ENCODE peak calls at places on chromosomes 11 and 22, in four cellular contexts. One of them, this sample, is unnamed.

GRCh38 chr11:45392621-45393183 is 106.6 kb upstream of the SYT13 start:
- DNase-seq in A549: no peak
- DNase-seq in K562: no peak
- DNase-seq in HepG2: no peak
- DNase-seq in this sample: no peak

GRCh38 chr11:46125284-46125683 is 4.0 kb upstream of the PHF21A start:
- DNase-seq in A549: no peak
- DNase-seq in K562: no peak
- DNase-seq in HepG2: no peak
- DNase-seq in this sample: no peak

GRCh38 chr11:8090756-8091155 is 9.7 kb downstream of the TUB start:
- DNase-seq in A549: no peak
- DNase-seq in K562: peak
- DNase-seq in HepG2: peak
- DNase-seq in this sample: no peak

GRCh38 chr11:37371346-37371970 is 773.4 kb upstream of the RAG2 start:
- DNase-seq in A549: no peak
- DNase-seq in K562: no peak
- DNase-seq in HepG2: no peak
- DNase-seq in this sample: no peak

GRCh38 chr11:134574947-134575346 is 162.9 kb upstream of the B3GAT1 start:
- DNase-seq in A549: no peak
- DNase-seq in K562: no peak
- DNase-seq in HepG2: no peak
- DNase-seq in this sample: no peak

GRCh38 chr22:28955817-28956216 is 72.4 kb downstream of the ZNRF3 start:
- DNase-seq in A549: no peak
- DNase-seq in K562: no peak
- DNase-seq in HepG2: no peak
- DNase-seq in this sample: peak

GRCh38 chr22:28594076-28594783 is 85.4 kb downstream of the TTC28 start:
- DNase-seq in A549: no peak
- DNase-seq in K562: no peak
- DNase-seq in HepG2: no peak
- DNase-seq in this sample: no peak

GRCh38 chr11:130166457-130166784 is 6.8 kb downstream of the ST14 start:
- DNase-seq in A549: peak
- DNase-seq in K562: peak
- DNase-seq in HepG2: peak
- DNase-seq in this sample: no peak

GRCh38 chr11:105670811-105671210 is 60.9 kb downstream of the GRIA4 start:
- DNase-seq in A549: no peak
- DNase-seq in K562: no peak
- DNase-seq in HepG2: no peak
- DNase-seq in this sample: no peak

GRCh38 chr11:77819921-77820564 is 479 bp downstream of the RSF1 start:
- DNase-seq in A549: peak
- DNase-seq in K562: peak
- DNase-seq in HepG2: peak
- DNase-seq in this sample: no peak

GRCh38 chr11:82733444-82734119 is at the start of gene FAM181B:
- DNase-seq in A549: peak
- DNase-seq in K562: peak
- DNase-seq in HepG2: no peak
- DNase-seq in this sample: no peak

GRCh38 chr22:28829358-28830181 is 29.2 kb upstream of the XBP1 start:
- DNase-seq in A549: peak
- DNase-seq in K562: peak
- DNase-seq in HepG2: peak
- DNase-seq in this sample: no peak

GRCh38 chr22:37330200-37331033 is 48.1 kb downstream of the CYTH4 start:
- DNase-seq in A549: peak
- DNase-seq in K562: peak
- DNase-seq in HepG2: peak
- DNase-seq in this sample: no peak

GRCh38 chr11:33294797-33295196 is 37.6 kb downstream of the HIPK3 start:
- DNase-seq in A549: no peak
- DNase-seq in K562: no peak
- DNase-seq in HepG2: no peak
- DNase-seq in this sample: no peak

GRCh38 chr11:71298016-71298550 is 45.7 kb upstream of the SHANK2 start:
- DNase-seq in A549: no peak
- DNase-seq in K562: no peak
- DNase-seq in HepG2: no peak
- DNase-seq in this sample: no peak

GRCh38 chr11:78061088-78061920 is 2.4 kb upstream of the THRSP start:
- DNase-seq in A549: no peak
- DNase-seq in K562: no peak
- DNase-seq in HepG2: peak
- DNase-seq in this sample: no peak

GRCh38 chr11:73995247-73995646 is 12.6 kb upstream of the UCP2 start:
- DNase-seq in A549: no peak
- DNase-seq in K562: no peak
- DNase-seq in HepG2: no peak
- DNase-seq in this sample: no peak

GRCh38 chr11:126716456-126717083 is 284.0 kb downstream of the KIRREL3 start:
- DNase-seq in A549: peak
- DNase-seq in K562: peak
- DNase-seq in HepG2: peak
- DNase-seq in this sample: no peak

GRCh38 chr11:76788661-76789442 is 5.7 kb downstream of the TSKU start:
- DNase-seq in A549: no peak
- DNase-seq in K562: no peak
- DNase-seq in HepG2: peak
- DNase-seq in this sample: no peak

GRCh38 chr22:24540470-24540869 is 14.5 kb downstream of the GUCD1 start:
- DNase-seq in A549: no peak
- DNase-seq in K562: no peak
- DNase-seq in HepG2: no peak
- DNase-seq in this sample: no peak

GRCh38 chr11:62579252-62579651 is 5.6 kb upstream of the EEF1G start:
- DNase-seq in A549: no peak
- DNase-seq in K562: no peak
- DNase-seq in HepG2: no peak
- DNase-seq in this sample: no peak

GRCh38 chr11:103844327-103845215 is 191.9 kb upstream of the DDI1 start:
- DNase-seq in A549: no peak
- DNase-seq in K562: no peak
- DNase-seq in HepG2: no peak
- DNase-seq in this sample: peak

GRCh38 chr11:119218141-119218878 is 12.2 kb downstream of the CBL start:
- DNase-seq in A549: peak
- DNase-seq in K562: peak
- DNase-seq in HepG2: no peak
- DNase-seq in this sample: no peak

GRCh38 chr11:91394718-91395414 is 829.8 kb upstream of the FAT3 start:
- DNase-seq in A549: no peak
- DNase-seq in K562: no peak
- DNase-seq in HepG2: peak
- DNase-seq in this sample: no peak

GRCh38 chr22:17772963-17773605 is 1.2 kb downstream of the BID start:
- DNase-seq in A549: no peak
- DNase-seq in K562: peak
- DNase-seq in HepG2: no peak
- DNase-seq in this sample: no peak

GRCh38 chr11:8109675-8110074 is 28.7 kb downstream of the TUB start:
- DNase-seq in A549: no peak
- DNase-seq in K562: no peak
- DNase-seq in HepG2: no peak
- DNase-seq in this sample: no peak

GRCh38 chr11:99693941-99694492 is 673.3 kb downstream of the CNTN5 start:
- DNase-seq in A549: peak
- DNase-seq in K562: no peak
- DNase-seq in HepG2: peak
- DNase-seq in this sample: no peak

GRCh38 chr11:122754553-122755322 is 83.6 kb upstream of the CRTAM start:
- DNase-seq in A549: no peak
- DNase-seq in K562: peak
- DNase-seq in HepG2: peak
- DNase-seq in this sample: no peak

GRCh38 chr22:37237371-37238268 is 6.4 kb downstream of the RAC2 start:
- DNase-seq in A549: no peak
- DNase-seq in K562: no peak
- DNase-seq in HepG2: no peak
- DNase-seq in this sample: no peak

GRCh38 chr11:63553759-63554158 is 9.4 kb downstream of the PLAAT2 start:
- DNase-seq in A549: no peak
- DNase-seq in K562: no peak
- DNase-seq in HepG2: no peak
- DNase-seq in this sample: no peak

GRCh38 chr22:37640591-37641250 is 1.3 kb downstream of the SH3BP1 start:
- DNase-seq in A549: no peak
- DNase-seq in K562: no peak
- DNase-seq in HepG2: no peak
- DNase-seq in this sample: no peak

GRCh38 chr11:96781082-96781481 is 391.3 kb downstream of the JRKL start:
- DNase-seq in A549: no peak
- DNase-seq in K562: no peak
- DNase-seq in HepG2: no peak
- DNase-seq in this sample: no peak

GRCh38 chr11:73528420-73528819 is 69.5 kb downstream of the FAM168A start:
- DNase-seq in A549: no peak
- DNase-seq in K562: no peak
- DNase-seq in HepG2: no peak
- DNase-seq in this sample: no peak

GRCh38 chr11:134678152-134678551 is 266.1 kb upstream of the B3GAT1 start:
- DNase-seq in A549: no peak
- DNase-seq in K562: no peak
- DNase-seq in HepG2: no peak
- DNase-seq in this sample: no peak

GRCh38 chr11:76120513-76121081 is 85.7 kb downstream of the WNT11 start:
- DNase-seq in A549: no peak
- DNase-seq in K562: no peak
- DNase-seq in HepG2: no peak
- DNase-seq in this sample: no peak

GRCh38 chr11:19790831-19791552 is 78.4 kb downstream of the NAV2 start:
- DNase-seq in A549: no peak
- DNase-seq in K562: no peak
- DNase-seq in HepG2: no peak
- DNase-seq in this sample: peak

GRCh38 chr22:19576460-19577421 is 52.5 kb upstream of the CLDN5 start:
- DNase-seq in A549: no peak
- DNase-seq in K562: peak
- DNase-seq in HepG2: no peak
- DNase-seq in this sample: no peak
- TF ChIP-seq POLR2AphosphoS2 in A549: no peak
- TF ChIP-seq POLR2AphosphoS2 in K562: no peak
- TF ChIP-seq POLR2AphosphoS2 in HepG2: no peak
- TF ChIP-seq POLR2AphosphoS2 in this sample: no peak

DNA sequence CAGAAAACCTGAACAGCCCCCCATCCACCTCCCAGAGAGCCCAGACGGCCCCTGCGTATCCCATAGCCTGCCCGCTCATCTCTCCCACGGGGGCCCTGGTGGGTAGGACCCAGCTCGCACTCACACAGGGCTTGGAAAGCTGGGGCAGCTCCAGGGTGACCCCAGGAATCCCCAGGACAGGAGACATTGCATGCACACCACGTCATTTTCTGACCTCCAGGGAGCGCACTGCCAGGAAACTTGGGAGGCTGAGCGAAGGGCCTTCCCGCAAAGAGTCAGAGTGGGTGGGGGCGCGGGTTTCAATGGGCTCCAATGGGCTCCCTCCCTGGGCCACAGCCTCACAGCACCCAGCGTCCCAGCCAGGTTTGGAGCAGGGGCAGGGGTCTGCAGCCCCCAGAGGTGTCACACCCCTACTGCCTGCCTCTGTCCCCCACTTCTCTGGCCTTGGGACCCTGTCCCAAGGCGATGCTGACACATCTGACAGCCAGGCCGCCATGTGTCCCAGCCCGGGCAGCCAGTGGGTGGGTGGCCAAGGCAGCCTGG is 8.2 kb upstream of the SYT8 start:
- DNase-seq in A549: peak
- DNase-seq in K562: peak
- DNase-seq in HepG2: peak
- DNase-seq in this sample: no peak
- TF ChIP-seq POLR2AphosphoS2 in A549: no peak
- TF ChIP-seq POLR2AphosphoS2 in K562: no peak
- TF ChIP-seq POLR2AphosphoS2 in HepG2: no peak
- TF ChIP-seq POLR2AphosphoS2 in this sample: no peak

GRCh38 chr11:65355013-65355775 is 643 bp downstream of the TIGD3 start:
- DNase-seq in A549: peak
- DNase-seq in K562: peak
- DNase-seq in HepG2: peak
- DNase-seq in this sample: no peak
- TF ChIP-seq POLR2AphosphoS2 in A549: no peak
- TF ChIP-seq POLR2AphosphoS2 in K562: no peak
- TF ChIP-seq POLR2AphosphoS2 in HepG2: no peak
- TF ChIP-seq POLR2AphosphoS2 in this sample: no peak

GRCh38 chr11:2462092-2462985 is 17.5 kb downstream of the KCNQ1 start:
- DNase-seq in A549: no peak
- DNase-seq in K562: no peak
- DNase-seq in HepG2: no peak
- DNase-seq in this sample: no peak
- TF ChIP-seq POLR2AphosphoS2 in A549: no peak
- TF ChIP-seq POLR2AphosphoS2 in K562: no peak
- TF ChIP-seq POLR2AphosphoS2 in HepG2: no peak
- TF ChIP-seq POLR2AphosphoS2 in this sample: no peak

GRCh38 chr11:16178273-16178672 is 178.1 kb downstream of the SOX6 start:
- DNase-seq in A549: no peak
- DNase-seq in K562: no peak
- DNase-seq in HepG2: no peak
- DNase-seq in this sample: no peak
- TF ChIP-seq POLR2AphosphoS2 in A549: no peak
- TF ChIP-seq POLR2AphosphoS2 in K562: no peak
- TF ChIP-seq POLR2AphosphoS2 in HepG2: no peak
- TF ChIP-seq POLR2AphosphoS2 in this sample: no peak

GRCh38 chr22:21451545-21452520 is 15.4 kb upstream of the TMEM191C start:
- DNase-seq in A549: no peak
- DNase-seq in K562: no peak
- DNase-seq in HepG2: no peak
- DNase-seq in this sample: no peak
- TF ChIP-seq POLR2AphosphoS2 in A549: no peak
- TF ChIP-seq POLR2AphosphoS2 in K562: peak
- TF ChIP-seq POLR2AphosphoS2 in HepG2: no peak
- TF ChIP-seq POLR2AphosphoS2 in this sample: no peak

GRCh38 chr11:94515398-94515797 is 3.1 kb downstream of the C11orf97 start:
- DNase-seq in A549: no peak
- DNase-seq in K562: no peak
- DNase-seq in HepG2: no peak
- DNase-seq in this sample: no peak

GRCh38 chr11:94513091-94513490 is 830 bp downstream of the C11orf97 start:
- DNase-seq in A549: no peak
- DNase-seq in K562: no peak
- DNase-seq in HepG2: peak
- DNase-seq in this sample: no peak

GRCh38 chr11:94507485-94507884 is 4.8 kb upstream of the C11orf97 start:
- DNase-seq in A549: no peak
- DNase-seq in K562: no peak
- DNase-seq in HepG2: no peak
- DNase-seq in this sample: no peak

GRCh38 chr11:94516725-94517124 is 4.5 kb downstream of the C11orf97 start:
- DNase-seq in A549: no peak
- DNase-seq in K562: no peak
- DNase-seq in HepG2: peak
- DNase-seq in this sample: no peak

GRCh38 chr11:94511932-94512781 is at the start of gene C11orf97:
- DNase-seq in A549: peak
- DNase-seq in K562: peak
- DNase-seq in HepG2: peak
- DNase-seq in this sample: no peak
- TF ChIP-seq POLR2AphosphoS2 in A549: no peak
- TF ChIP-seq POLR2AphosphoS2 in K562: no peak
- TF ChIP-seq POLR2AphosphoS2 in HepG2: no peak
- TF ChIP-seq POLR2AphosphoS2 in this sample: no peak

GRCh38 chr22:19040581-19041402 is 81.4 kb downstream of the DGCR2 start:
- DNase-seq in A549: no peak
- DNase-seq in K562: no peak
- DNase-seq in HepG2: no peak
- DNase-seq in this sample: no peak
- TF ChIP-seq POLR2AphosphoS2 in A549: no peak
- TF ChIP-seq POLR2AphosphoS2 in K562: no peak
- TF ChIP-seq POLR2AphosphoS2 in HepG2: no peak
- TF ChIP-seq POLR2AphosphoS2 in this sample: no peak